ENCODE peak calls at places on chromosome 18, in five cellular contexts. Y is RCC 7860, Z is NCI-H1092 treated with DMSO at 0.1 percent for 48 hours, L is RPMI7951, V is caudate nucleus. P is an unnamed sample.
A peak's percentile ranks its signal among the peaks of the same experiment; 100 is the strongest.

GRCh38 chr18:68428026-68428425 is 286.9 kb downstream of the TMX3 start:
- DNase-seq in Y (peak; percentile 48), Z (no peak), L (peak; percentile 82), V (no peak), P (peak; percentile 93)

GRCh38 chr18:63001861-63002260 is 286.5 kb downstream of the PHLPP1 start:
- DNase-seq in Y (no peak), Z (no peak), L (no peak), V (no peak), P (no peak)

GRCh38 chr18:36389811-36390581 is 92.5 kb downstream of the FHOD3 start:
- DNase-seq in Y (no peak), Z (no peak), L (no peak), V (no peak), P (no peak)

GRCh38 chr18:80197490-80197889 is 49.8 kb downstream of the PARD6G start:
- DNase-seq in Y (no peak), Z (no peak), L (no peak), V (no peak), P (no peak)

GRCh38 chr18:29188760-29189159 is 1011.8 kb upstream of the CDH2 start:
- DNase-seq in Y (peak; percentile 22), Z (no peak), L (no peak), V (no peak), P (no peak)

GRCh38 chr18:7117390-7118355 is at the start of gene LAMA1:
- DNase-seq in Y (no peak), Z (no peak), L (no peak), V (no peak), P (peak; percentile 63)

GRCh38 chr18:49561377-49562193 is at the start of gene LIPG:
- DNase-seq in Y (peak; percentile 63), Z (peak; percentile 61), L (peak; percentile 43), V (no peak), P (peak; percentile 73)

GRCh38 chr18:43080671-43081070 is 34.8 kb downstream of the RIT2 start:
- DNase-seq in Y (no peak), Z (no peak), L (no peak), V (no peak), P (no peak)

GRCh38 chr18:61360440-61361383 is 27.5 kb downstream of the CDH20 start:
- DNase-seq in Y (no peak), Z (no peak), L (no peak), V (no peak), P (no peak)

GRCh38 chr18:54742654-54743053 is 85.6 kb upstream of the RAB27B start:
- DNase-seq in Y (no peak), Z (no peak), L (peak; percentile 97), V (no peak), P (peak; percentile 98)

GRCh38 chr18:30358545-30358944 is 684.0 kb downstream of the DSC3 start:
- DNase-seq in Y (no peak), Z (no peak), L (no peak), V (no peak), P (no peak)

GRCh38 chr18:54416459-54416858 is 58.8 kb downstream of the C18orf54 start:
- DNase-seq in Y (no peak), Z (no peak), L (peak; percentile 24), V (no peak), P (peak; percentile 61)

GRCh38 chr18:62262050-62262449 is 63.1 kb upstream of the TNFRSF11A start:
- DNase-seq in Y (no peak), Z (no peak), L (no peak), V (no peak), P (no peak)

GRCh38 chr18:59701272-59701671 is 4.0 kb upstream of the CCBE1 start:
- DNase-seq in Y (no peak), Z (no peak), L (no peak), V (no peak), P (no peak)

GRCh38 chr18:61502472-61502871 is 169.2 kb downstream of the CDH20 start:
- DNase-seq in Y (peak; percentile 7), Z (peak; percentile 83), L (peak; percentile 40), V (no peak), P (peak; percentile 84)

GRCh38 chr18:69845588-69846506 is 101.8 kb downstream of the CD226 start:
- DNase-seq in Y (no peak), Z (peak; percentile 96), L (peak; percentile 8), V (no peak), P (no peak)

GRCh38 chr18:70373062-70373519 is 84.2 kb downstream of the SOCS6 start:
- DNase-seq in Y (peak; percentile 79), Z (no peak), L (peak; percentile 98), V (no peak), P (peak; percentile 90)

GRCh38 chr18:76564117-76564516 is 69.1 kb upstream of the ZNF516 start:
- DNase-seq in Y (peak; percentile 67), Z (no peak), L (peak; percentile 53), V (no peak), P (peak; percentile 69)

GRCh38 chr18:63120541-63121059 is 199.0 kb downstream of the BCL2 start:
- DNase-seq in Y (no peak), Z (no peak), L (no peak), V (no peak), P (no peak)

GRCh38 chr18:34913837-34914755 is 127.1 kb upstream of the MAPRE2 start:
- DNase-seq in Y (no peak), Z (no peak), L (peak; percentile 22), V (peak; percentile 29), P (peak; percentile 22)

GRCh38 chr18:60649107-60649506 is 276.5 kb upstream of the MC4R start:
- DNase-seq in Y (no peak), Z (peak; percentile 83), L (no peak), V (no peak), P (no peak)

GRCh38 chr18:8499810-8500663 is 109.2 kb upstream of the RAB12 start:
- DNase-seq in Y (no peak), Z (no peak), L (no peak), V (no peak), P (no peak)

GRCh38 chr18:31555971-31556747 is 35.5 kb upstream of the TTR start:
- DNase-seq in Y (peak; percentile 44), Z (peak; percentile 81), L (peak; percentile 45), V (no peak), P (peak; percentile 34)

GRCh38 chr18:24126155-24126947 is 12.5 kb upstream of the CABYR start:
- DNase-seq in Y (no peak), Z (no peak), L (no peak), V (no peak), P (no peak)

GRCh38 chr18:26383454-26384270 is 157.4 kb downstream of the TAF4B start:
- DNase-seq in Y (peak; percentile 50), Z (peak; percentile 42), L (peak; percentile 57), V (no peak), P (peak; percentile 78)

GRCh38 chr18:29184654-29185053 is 1007.7 kb upstream of the CDH2 start:
- DNase-seq in Y (peak; percentile 88), Z (no peak), L (peak; percentile 67), V (no peak), P (no peak)

GRCh38 chr18:13271512-13271911 is 53.0 kb downstream of the LDLRAD4 start:
- DNase-seq in Y (no peak), Z (no peak), L (no peak), V (no peak), P (no peak)

GRCh38 chr18:79548986-79549637 is 130.5 kb upstream of the CTDP1 start:
- DNase-seq in Y (no peak), Z (no peak), L (no peak), V (no peak), P (no peak)

GRCh38 chr18:36127866-36128845 is 984 bp downstream of the SLC39A6 start:
- DNase-seq in Y (no peak), Z (peak; percentile 75), L (peak; percentile 35), V (no peak), P (peak; percentile 65)

GRCh38 chr18:57078614-57079013 is 68.3 kb upstream of the BOD1L2 start:
- DNase-seq in Y (no peak), Z (no peak), L (no peak), V (no peak), P (no peak)

GRCh38 chr18:36476433-36476832 is 178.9 kb downstream of the FHOD3 start:
- DNase-seq in Y (no peak), Z (no peak), L (peak; percentile 65), V (no peak), P (no peak)

GRCh38 chr18:3451989-3452749 is 2.2 kb downstream of the TGIF1 start:
- DNase-seq in Y (peak; percentile 49), Z (no peak), L (peak; percentile 45), V (no peak), P (no peak)

GRCh38 chr18:47174545-47175116 is 1.5 kb downstream of the IER3IP1 start:
- DNase-seq in Y (no peak), Z (no peak), L (no peak), V (no peak), P (no peak)

GRCh38 chr18:48594725-48595124 is 55.9 kb downstream of the CTIF start:
- DNase-seq in Y (no peak), Z (no peak), L (no peak), V (no peak), P (no peak)

GRCh38 chr18:13318644-13319501 is 100.3 kb downstream of the LDLRAD4 start:
- DNase-seq in Y (no peak), Z (no peak), L (no peak), V (no peak), P (no peak)

GRCh38 chr18:78970774-78971333 is 8.8 kb upstream of the SALL3 start:
- DNase-seq in Y (no peak), Z (no peak), L (no peak), V (no peak), P (no peak)

GRCh38 chr18:49638891-49639557 is 77.2 kb downstream of the LIPG start:
- DNase-seq in Y (no peak), Z (no peak), L (no peak), V (no peak), P (no peak)

GRCh38 chr18:31487251-31488015 is 10.5 kb upstream of the DSG2 start:
- DNase-seq in Y (peak; percentile 82), Z (no peak), L (peak; percentile 43), V (no peak), P (no peak)

GRCh38 chr18:23331091-23331920 is 121.8 kb upstream of the RIOK3 start:
- DNase-seq in Y (no peak), Z (no peak), L (no peak), V (no peak), P (no peak)

P was measured in foreskin fibroblast.